ENCODE peak calls at places on chromosomes 4 and X, in seven cellular contexts. U is adrenal gland; C is activated CD8-positive, alpha-beta memory T cell treated with anti-CD3 and anti-CD28 coated beads for 48 hours; Z is RWPE1; W is left cardiac atrium; D is RKO; M is activated CD4-positive, alpha-beta T cell treated with anti-CD3 and anti-CD28 coated beads, Interleukin-2, amount 50 U/mL, for 24 hours. I is an unnamed sample.

GRCh38 chrX:112901821-112902732 is 61.4 kb upstream of the AMOT start:
- DNase-seq in U (no peak), C (no peak), Z (no peak), W (no peak), D (no peak), M (no peak), I (no peak)

GRCh38 chr4:79042079-79042674 is 102.9 kb upstream of the PAQR3 start:
- DNase-seq in U (no peak), C (no peak), Z (peak), W (no peak), D (peak), M (no peak), I (peak)

GRCh38 chr4:82711158-82711785 is 87.3 kb downstream of the SCD5 start:
- DNase-seq in U (no peak), C (no peak), Z (no peak), W (no peak), D (no peak), M (no peak), I (no peak)

GRCh38 chrX:40278340-40279090 is 180.8 kb upstream of the BCOR start:
- DNase-seq in U (no peak), C (no peak), Z (no peak), W (no peak), D (no peak), M (no peak), I (no peak)

GRCh38 chrX:108437789-108438623 is at the start of gene COL4A6:
- DNase-seq in U (no peak), C (no peak), Z (peak), W (peak), D (no peak), M (no peak), I (no peak)

GRCh38 chr4:71648448-71648847 is 135.4 kb downstream of the GC start:
- DNase-seq in U (no peak), C (no peak), Z (peak), W (no peak), D (no peak), M (no peak), I (no peak)

GRCh38 chrX:117120700-117121099 is 657.9 kb upstream of the CT83 start:
- DNase-seq in U (no peak), C (no peak), Z (no peak), W (no peak), D (no peak), M (no peak), I (no peak)

GRCh38 chr4:53322696-53323095 is 43.2 kb downstream of the SCFD2 start:
- DNase-seq in U (no peak), C (no peak), Z (no peak), W (no peak), D (no peak), M (no peak), I (no peak)